ENCODE peak calls at places on chromosomes 7 and 10, in four cellular contexts. L is psoas muscle, P is right atrium auricular region, R is hepatocyte. D is an unnamed sample.

GRCh38 chr10:49272251-49273081 is 26.5 kb upstream of the C10orf71 start:
- DNase-seq in L (peak), P (peak), R (no peak), D (peak)

GRCh38 chr10:124060148-124060720 is 33.2 kb downstream of the CHST15 start:
- DNase-seq in L (no peak), P (no peak), R (no peak), D (no peak)

GRCh38 chr7:107404740-107405537 is 64.9 kb upstream of the GPR22 start:
- DNase-seq in L (no peak), P (no peak), R (no peak), D (no peak)

GRCh38 chr10:19638873-19639233 is 177.4 kb upstream of the PLXDC2 start:
- DNase-seq in L (no peak), P (no peak), R (no peak), D (no peak)

GRCh38 chr7:50793115-50793946 is 10.6 kb upstream of the GRB10 start:
- DNase-seq in L (peak), P (no peak), R (peak), D (peak)

GRCh38 chr7:4931932-4932331 is 27.1 kb downstream of the MMD2 start:
- DNase-seq in L (no peak), P (no peak), R (peak), D (no peak)

GRCh38 chr10:78251041-78251434 is 217.4 kb downstream of the RPS24 start:
- DNase-seq in L (no peak), P (no peak), R (no peak), D (no peak)

GRCh38 chr10:126278846-126279245 is 109.4 kb downstream of the ADAM12 start:
- DNase-seq in L (no peak), P (no peak), R (no peak), D (no peak)

GRCh38 chr10:105473170-105473569 is 832.1 kb downstream of the SORCS3 start:
- DNase-seq in L (no peak), P (peak), R (no peak), D (no peak)

GRCh38 chr7:16785316-16785715 is 19.5 kb downstream of the AGR2 start:
- DNase-seq in L (no peak), P (no peak), R (no peak), D (no peak)

GRCh38 chr7:50595538-50596102 is 30.4 kb upstream of the DDC start:
- DNase-seq in L (no peak), P (no peak), R (peak), D (peak)

DNA sequence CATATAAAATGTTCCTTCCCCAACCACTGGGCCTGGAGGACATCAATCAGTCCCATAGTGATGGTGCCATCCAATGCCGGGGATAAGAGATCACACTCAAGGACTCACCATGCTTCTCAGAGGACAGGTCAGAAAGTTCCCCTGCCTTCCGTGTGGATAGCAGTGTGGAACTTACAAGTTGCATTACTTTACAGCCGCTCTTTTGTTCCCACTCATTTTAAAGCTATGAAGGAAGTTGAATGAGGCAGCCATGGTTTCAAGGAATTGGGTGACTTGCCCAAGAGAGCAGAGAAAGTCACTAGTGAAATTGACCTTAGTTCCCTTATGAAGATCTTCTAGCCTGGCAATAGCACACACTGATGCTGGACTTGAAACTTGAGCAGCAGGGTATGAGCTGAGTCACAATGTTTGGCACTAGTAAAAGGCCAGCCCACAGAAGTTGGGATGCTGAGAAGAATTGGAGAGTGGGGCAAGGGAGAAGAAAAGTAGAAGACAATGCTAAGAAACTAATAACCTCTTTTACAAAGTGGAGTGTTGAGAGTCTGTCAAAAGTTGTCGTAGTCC is 78.7 kb downstream of the CXCL12 start:
- DNase-seq in L (no peak), P (no peak), R (no peak), D (no peak)
- H3K27ac ChIP-seq in L (peak), P (no peak), R (no peak), D (no peak)

DNA sequence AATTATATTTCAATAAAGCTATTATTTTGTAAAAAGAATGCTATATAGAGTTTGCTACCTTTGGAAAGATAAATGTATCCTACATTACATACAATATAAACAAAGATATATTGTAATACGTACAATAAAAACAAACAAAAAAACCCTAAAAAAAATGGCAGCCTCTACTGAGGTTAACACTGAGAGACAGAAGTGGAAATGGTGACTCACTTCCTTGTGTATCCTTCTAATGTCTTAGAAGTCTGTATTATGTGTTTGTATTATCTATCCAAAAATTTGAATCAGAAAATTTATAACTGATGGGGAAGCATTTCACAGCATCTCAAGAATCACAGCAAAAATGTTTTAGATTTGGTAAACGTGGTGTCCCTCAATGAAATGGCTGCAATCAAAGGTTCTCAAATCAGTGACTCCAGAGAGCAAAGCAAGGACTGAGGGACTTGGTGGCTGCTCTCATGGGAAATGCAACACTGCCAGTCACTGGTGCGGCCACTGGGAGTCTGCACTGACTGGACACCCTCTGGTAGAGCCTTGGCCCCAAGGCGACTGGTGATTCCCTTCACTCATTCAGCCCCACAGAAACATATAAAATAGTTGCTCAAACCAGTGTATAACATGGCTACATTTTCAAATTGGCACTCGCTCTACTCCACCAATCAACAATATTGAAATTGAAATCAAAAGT is 53.8 kb downstream of the PANK1 start:
- DNase-seq in L (peak), P (no peak), R (peak), D (no peak)
- H3K4me3 ChIP-seq in L (no peak), P (no peak), R (no peak), D (no peak)

GRCh38 chr7:152076940-152077933 is 51.8 kb downstream of the GALNT11 start:
- DNase-seq in L (peak), P (no peak), R (no peak), D (no peak)
- H3K27ac ChIP-seq in L (peak), P (no peak), R (no peak), D (no peak)

DNA sequence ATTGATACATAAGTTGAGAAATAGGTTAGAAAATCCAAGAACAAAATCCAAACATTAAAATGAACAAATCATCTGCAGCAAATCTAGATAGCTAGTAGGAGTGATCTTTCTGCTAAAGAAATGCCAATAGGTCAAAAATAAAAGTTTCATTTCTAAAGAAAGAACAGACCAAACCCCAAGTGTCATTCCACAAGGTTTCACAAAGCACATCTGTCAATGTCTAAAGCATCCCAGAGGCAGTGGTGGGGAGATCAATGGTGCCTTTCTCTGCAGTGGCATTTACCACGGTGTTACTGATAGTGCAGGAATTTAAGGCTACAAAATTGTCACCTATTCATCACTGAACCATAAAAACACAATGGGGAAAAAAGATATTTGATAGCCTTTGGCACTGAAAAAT is 147.9 kb downstream of the PARD3 start:
- DNase-seq in L (no peak), P (no peak), R (no peak), D (no peak)
- H3K4me3 ChIP-seq in L (no peak), P (no peak), R (no peak), D (no peak)

DNA sequence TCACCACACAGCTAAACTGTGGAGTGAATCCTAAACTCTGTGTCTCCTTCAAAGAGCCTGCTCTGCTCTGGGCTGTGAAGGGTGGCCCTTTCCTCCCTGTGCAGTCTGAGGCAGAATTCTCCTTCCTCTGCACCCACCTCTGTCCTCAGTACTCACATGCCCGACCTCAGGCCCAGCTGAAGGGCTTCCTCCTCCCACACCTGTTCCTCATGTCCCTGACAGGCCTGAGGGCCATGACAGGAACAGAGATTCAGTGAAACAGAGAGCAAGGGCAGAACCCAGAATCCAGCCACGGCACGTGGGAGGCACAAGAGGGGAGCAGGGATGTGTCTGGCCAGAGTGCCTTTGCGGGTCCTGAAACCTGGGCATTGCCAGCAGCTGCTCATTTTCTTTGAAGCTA is 13.9 kb downstream of the CREB3L2 start:
- DNase-seq in L (no peak), P (no peak), R (no peak), D (no peak)
- H3K27ac ChIP-seq in L (no peak), P (peak), R (peak), D (no peak)

GRCh38 chr10:132422931-132423813 is 26.2 kb downstream of the PWWP2B start:
- DNase-seq in L (no peak), P (no peak), R (no peak), D (no peak)

GRCh38 chr10:132422169-132422691 is 25.2 kb downstream of the PWWP2B start:
- DNase-seq in L (no peak), P (no peak), R (no peak), D (no peak)

GRCh38 chr10:132420469-132421376 is 23.7 kb downstream of the PWWP2B start:
- DNase-seq in L (no peak), P (no peak), R (peak), D (peak)

GRCh38 chr10:132419631-132420468 is 22.9 kb downstream of the PWWP2B start:
- DNase-seq in L (no peak), P (no peak), R (no peak), D (no peak)

DNA sequence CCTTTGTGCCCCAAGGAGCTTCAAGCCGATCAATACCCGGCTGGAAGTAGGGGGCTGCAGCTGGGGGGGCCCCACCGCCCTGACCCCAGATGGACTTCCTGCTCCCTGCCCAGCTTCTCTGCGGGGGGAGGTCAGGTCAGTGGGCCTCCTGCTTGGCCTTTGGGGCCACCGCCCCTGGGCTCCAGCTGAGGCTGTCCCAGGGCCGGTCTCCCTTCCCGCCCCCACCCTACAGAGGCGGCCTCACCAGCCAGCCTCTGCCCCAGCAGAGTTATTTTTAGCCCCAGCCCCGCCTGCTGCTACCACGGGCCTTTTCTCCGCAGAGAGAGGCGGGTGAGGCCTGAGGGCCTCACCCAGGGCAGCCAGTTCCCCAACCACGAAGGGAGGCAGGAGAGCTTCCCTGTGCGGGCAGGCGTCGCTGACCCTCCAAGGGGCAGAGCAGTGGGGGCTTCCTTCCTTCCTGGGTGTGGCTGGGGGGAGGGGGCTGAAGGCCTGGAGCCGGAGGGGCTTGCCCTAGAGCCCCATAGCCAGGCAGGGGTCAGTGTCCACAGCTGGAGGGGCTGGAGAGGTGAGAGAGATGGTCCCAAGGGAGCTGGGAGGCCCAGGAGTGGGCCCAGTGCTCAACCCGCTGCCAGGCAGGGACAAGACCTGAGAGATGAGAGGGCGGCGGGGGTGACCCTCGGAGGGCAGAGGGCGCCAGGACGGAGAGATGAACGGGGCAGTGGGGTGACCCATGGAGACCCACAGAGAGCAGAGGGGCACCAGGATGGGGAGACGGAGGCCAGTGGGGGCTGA is 24.6 kb downstream of the PWWP2B start:
- DNase-seq in L (peak), P (peak), R (peak), D (peak)
- H3K4me3 ChIP-seq in L (peak), P (peak), R (no peak), D (no peak)

GRCh38 chr10:91162050-91162494 is 58.4 kb upstream of the PCGF5 start:
- DNase-seq in L (no peak), P (no peak), R (peak), D (no peak)
- H3K27ac ChIP-seq in L (peak), P (peak), R (peak), D (peak)

DNA sequence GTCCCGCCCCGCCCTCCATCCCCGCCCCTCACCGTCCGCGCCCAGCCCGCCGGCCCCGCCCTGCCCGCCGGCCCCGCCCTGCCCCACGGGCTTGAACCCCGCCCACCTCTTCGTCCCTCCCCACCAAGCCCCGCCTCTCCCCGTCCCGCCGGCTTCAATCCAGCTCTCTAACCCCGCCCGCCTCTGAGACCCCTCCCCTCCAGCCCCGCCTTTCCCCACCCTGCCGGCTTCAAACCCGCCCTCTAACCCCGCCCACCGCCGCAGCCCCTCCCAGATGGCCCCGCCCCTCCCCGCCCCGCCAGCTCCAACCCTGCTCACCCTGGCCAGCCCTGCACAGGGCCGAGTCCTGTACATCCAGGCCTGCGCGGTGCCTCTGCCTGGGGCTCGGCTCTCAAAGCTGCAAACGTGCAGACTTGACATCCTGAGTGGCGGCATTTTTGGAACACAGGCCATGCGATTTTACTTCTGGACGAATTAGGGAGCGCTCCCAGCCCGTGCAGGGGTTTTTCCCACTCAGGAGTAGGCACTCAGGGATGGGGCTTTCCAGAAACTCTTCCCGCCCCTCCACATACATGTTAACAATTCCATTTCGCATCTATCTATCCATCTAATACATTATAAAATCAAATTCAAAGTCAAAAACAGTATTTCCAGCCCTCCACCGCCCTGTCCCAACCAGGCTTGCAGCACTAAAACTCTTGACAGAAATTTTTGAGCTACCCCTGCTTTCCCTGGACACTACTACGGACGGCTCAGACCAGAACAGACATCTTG is 475 bp upstream of the NMT2 start:
- DNase-seq in L (peak), P (peak), R (peak), D (peak)
- H3K4me3 ChIP-seq in L (peak), P (peak), R (no peak), D (no peak)

D was measured in right cardiac atrium.